ENCODE peak calls at places on chromosome 7, in nine cellular contexts. One of them, this sample, is unnamed.

GRCh38 chr7:140225562-140226249 is 48.9 kb upstream of the KDM7A start:
- DNase-seq in EH: no peak
- DNase-seq in HL-60: no peak
- DNase-seq in stimulated activated CD4-positive, alpha-beta T cell treated with anti-CD3 and anti-CD28 coated beads, Interleukin-4, amount 100 ng/mL, for 1 hour: no peak
- DNase-seq in cardiac muscle cell: no peak
- DNase-seq in progenitor cell of endocrine pancreas: no peak
- DNase-seq in brain microvascular endothelial cell: no peak
- DNase-seq in activated T-cell treated with anti-CD3 and anti-CD28 coated beads, Interleukin-2, amount 50 U/mL, for 72 hours: no peak
- DNase-seq in A549: no peak
- DNase-seq in this sample: no peak

GRCh38 chr7:117781707-117782106 is 91.5 kb downstream of the CTTNBP2 start:
- DNase-seq in EH: no peak
- DNase-seq in HL-60: no peak
- DNase-seq in stimulated activated CD4-positive, alpha-beta T cell treated with anti-CD3 and anti-CD28 coated beads, Interleukin-4, amount 100 ng/mL, for 1 hour: no peak
- DNase-seq in cardiac muscle cell: no peak
- DNase-seq in progenitor cell of endocrine pancreas: no peak
- DNase-seq in brain microvascular endothelial cell: peak
- DNase-seq in activated T-cell treated with anti-CD3 and anti-CD28 coated beads, Interleukin-2, amount 50 U/mL, for 72 hours: no peak
- DNase-seq in A549: no peak
- DNase-seq in this sample: no peak

GRCh38 chr7:93476491-93477344 is 97.8 kb downstream of the CALCR start:
- DNase-seq in EH: no peak
- DNase-seq in HL-60: no peak
- DNase-seq in stimulated activated CD4-positive, alpha-beta T cell treated with anti-CD3 and anti-CD28 coated beads, Interleukin-4, amount 100 ng/mL, for 1 hour: no peak
- DNase-seq in cardiac muscle cell: no peak
- DNase-seq in progenitor cell of endocrine pancreas: no peak
- DNase-seq in brain microvascular endothelial cell: no peak
- DNase-seq in activated T-cell treated with anti-CD3 and anti-CD28 coated beads, Interleukin-2, amount 50 U/mL, for 72 hours: no peak
- DNase-seq in A549: no peak
- DNase-seq in this sample: no peak

GRCh38 chr7:595621-596010 is 76.0 kb upstream of the PDGFA start:
- DNase-seq in EH: no peak
- DNase-seq in HL-60: no peak
- DNase-seq in stimulated activated CD4-positive, alpha-beta T cell treated with anti-CD3 and anti-CD28 coated beads, Interleukin-4, amount 100 ng/mL, for 1 hour: no peak
- DNase-seq in cardiac muscle cell: no peak
- DNase-seq in progenitor cell of endocrine pancreas: no peak
- DNase-seq in brain microvascular endothelial cell: no peak
- DNase-seq in activated T-cell treated with anti-CD3 and anti-CD28 coated beads, Interleukin-2, amount 50 U/mL, for 72 hours: no peak
- DNase-seq in A549: no peak
- DNase-seq in this sample: no peak

GRCh38 chr7:105209870-105210269 is 178.9 kb downstream of the SRPK2 start:
- DNase-seq in EH: no peak
- DNase-seq in HL-60: no peak
- DNase-seq in stimulated activated CD4-positive, alpha-beta T cell treated with anti-CD3 and anti-CD28 coated beads, Interleukin-4, amount 100 ng/mL, for 1 hour: no peak
- DNase-seq in cardiac muscle cell: no peak
- DNase-seq in progenitor cell of endocrine pancreas: no peak
- DNase-seq in brain microvascular endothelial cell: no peak
- DNase-seq in activated T-cell treated with anti-CD3 and anti-CD28 coated beads, Interleukin-2, amount 50 U/mL, for 72 hours: no peak
- DNase-seq in A549: no peak
- DNase-seq in this sample: no peak

GRCh38 chr7:55571534-55572377 is 546 bp downstream of the VOPP1 start:
- DNase-seq in EH: peak
- DNase-seq in HL-60: peak
- DNase-seq in stimulated activated CD4-positive, alpha-beta T cell treated with anti-CD3 and anti-CD28 coated beads, Interleukin-4, amount 100 ng/mL, for 1 hour: peak
- DNase-seq in cardiac muscle cell: peak
- DNase-seq in progenitor cell of endocrine pancreas: peak
- DNase-seq in brain microvascular endothelial cell: peak
- DNase-seq in activated T-cell treated with anti-CD3 and anti-CD28 coated beads, Interleukin-2, amount 50 U/mL, for 72 hours: peak
- DNase-seq in A549: peak
- DNase-seq in this sample: peak

GRCh38 chr7:5283421-5284303 is 919 bp downstream of the SLC29A4 start:
- DNase-seq in EH: peak
- DNase-seq in HL-60: no peak
- DNase-seq in stimulated activated CD4-positive, alpha-beta T cell treated with anti-CD3 and anti-CD28 coated beads, Interleukin-4, amount 100 ng/mL, for 1 hour: no peak
- DNase-seq in cardiac muscle cell: no peak
- DNase-seq in progenitor cell of endocrine pancreas: no peak
- DNase-seq in brain microvascular endothelial cell: no peak
- DNase-seq in activated T-cell treated with anti-CD3 and anti-CD28 coated beads, Interleukin-2, amount 50 U/mL, for 72 hours: no peak
- DNase-seq in A549: peak
- DNase-seq in this sample: peak

GRCh38 chr7:25519962-25520562 is 291.8 kb upstream of the NPVF start:
- DNase-seq in EH: no peak
- DNase-seq in HL-60: no peak
- DNase-seq in stimulated activated CD4-positive, alpha-beta T cell treated with anti-CD3 and anti-CD28 coated beads, Interleukin-4, amount 100 ng/mL, for 1 hour: no peak
- DNase-seq in cardiac muscle cell: no peak
- DNase-seq in progenitor cell of endocrine pancreas: no peak
- DNase-seq in brain microvascular endothelial cell: no peak
- DNase-seq in activated T-cell treated with anti-CD3 and anti-CD28 coated beads, Interleukin-2, amount 50 U/mL, for 72 hours: no peak
- DNase-seq in A549: no peak
- DNase-seq in this sample: no peak

GRCh38 chr7:43112941-43113621 is 634 bp downstream of the HECW1 start:
- DNase-seq in EH: peak
- DNase-seq in HL-60: no peak
- DNase-seq in stimulated activated CD4-positive, alpha-beta T cell treated with anti-CD3 and anti-CD28 coated beads, Interleukin-4, amount 100 ng/mL, for 1 hour: no peak
- DNase-seq in cardiac muscle cell: peak
- DNase-seq in progenitor cell of endocrine pancreas: peak
- DNase-seq in brain microvascular endothelial cell: peak
- DNase-seq in activated T-cell treated with anti-CD3 and anti-CD28 coated beads, Interleukin-2, amount 50 U/mL, for 72 hours: peak
- DNase-seq in A549: peak
- DNase-seq in this sample: no peak

GRCh38 chr7:28536259-28536658 is 123.9 kb downstream of the CREB5 start:
- DNase-seq in EH: peak
- DNase-seq in HL-60: no peak
- DNase-seq in stimulated activated CD4-positive, alpha-beta T cell treated with anti-CD3 and anti-CD28 coated beads, Interleukin-4, amount 100 ng/mL, for 1 hour: no peak
- DNase-seq in cardiac muscle cell: peak
- DNase-seq in progenitor cell of endocrine pancreas: no peak
- DNase-seq in brain microvascular endothelial cell: peak
- DNase-seq in activated T-cell treated with anti-CD3 and anti-CD28 coated beads, Interleukin-2, amount 50 U/mL, for 72 hours: no peak
- DNase-seq in A549: no peak
- DNase-seq in this sample: no peak

GRCh38 chr7:39761435-39761834 is 138.1 kb downstream of the RALA start:
- DNase-seq in EH: no peak
- DNase-seq in HL-60: no peak
- DNase-seq in stimulated activated CD4-positive, alpha-beta T cell treated with anti-CD3 and anti-CD28 coated beads, Interleukin-4, amount 100 ng/mL, for 1 hour: no peak
- DNase-seq in cardiac muscle cell: no peak
- DNase-seq in progenitor cell of endocrine pancreas: no peak
- DNase-seq in brain microvascular endothelial cell: no peak
- DNase-seq in activated T-cell treated with anti-CD3 and anti-CD28 coated beads, Interleukin-2, amount 50 U/mL, for 72 hours: no peak
- DNase-seq in A549: no peak
- DNase-seq in this sample: no peak

GRCh38 chr7:151192002-151192539 is 5.0 kb upstream of the ASB10 start:
- DNase-seq in EH: no peak
- DNase-seq in HL-60: no peak
- DNase-seq in stimulated activated CD4-positive, alpha-beta T cell treated with anti-CD3 and anti-CD28 coated beads, Interleukin-4, amount 100 ng/mL, for 1 hour: no peak
- DNase-seq in cardiac muscle cell: no peak
- DNase-seq in progenitor cell of endocrine pancreas: no peak
- DNase-seq in brain microvascular endothelial cell: no peak
- DNase-seq in activated T-cell treated with anti-CD3 and anti-CD28 coated beads, Interleukin-2, amount 50 U/mL, for 72 hours: no peak
- DNase-seq in A549: no peak
- DNase-seq in this sample: no peak

GRCh38 chr7:148144827-148145226 is 445.7 kb upstream of the C7orf33 start:
- DNase-seq in EH: no peak
- DNase-seq in HL-60: no peak
- DNase-seq in stimulated activated CD4-positive, alpha-beta T cell treated with anti-CD3 and anti-CD28 coated beads, Interleukin-4, amount 100 ng/mL, for 1 hour: no peak
- DNase-seq in cardiac muscle cell: no peak
- DNase-seq in progenitor cell of endocrine pancreas: no peak
- DNase-seq in brain microvascular endothelial cell: no peak
- DNase-seq in activated T-cell treated with anti-CD3 and anti-CD28 coated beads, Interleukin-2, amount 50 U/mL, for 72 hours: no peak
- DNase-seq in A549: no peak
- DNase-seq in this sample: no peak

GRCh38 chr7:516606-517456 is 2.8 kb downstream of the PDGFA start:
- DNase-seq in EH: peak
- DNase-seq in HL-60: no peak
- DNase-seq in stimulated activated CD4-positive, alpha-beta T cell treated with anti-CD3 and anti-CD28 coated beads, Interleukin-4, amount 100 ng/mL, for 1 hour: peak
- DNase-seq in cardiac muscle cell: peak
- DNase-seq in progenitor cell of endocrine pancreas: no peak
- DNase-seq in brain microvascular endothelial cell: peak
- DNase-seq in activated T-cell treated with anti-CD3 and anti-CD28 coated beads, Interleukin-2, amount 50 U/mL, for 72 hours: peak
- DNase-seq in A549: peak
- DNase-seq in this sample: peak

GRCh38 chr7:50595538-50596102 is 30.4 kb upstream of the DDC start:
- DNase-seq in EH: peak
- DNase-seq in HL-60: no peak
- DNase-seq in stimulated activated CD4-positive, alpha-beta T cell treated with anti-CD3 and anti-CD28 coated beads, Interleukin-4, amount 100 ng/mL, for 1 hour: no peak
- DNase-seq in cardiac muscle cell: peak
- DNase-seq in progenitor cell of endocrine pancreas: no peak
- DNase-seq in brain microvascular endothelial cell: peak
- DNase-seq in activated T-cell treated with anti-CD3 and anti-CD28 coated beads, Interleukin-2, amount 50 U/mL, for 72 hours: no peak
- DNase-seq in A549: no peak
- DNase-seq in this sample: peak

GRCh38 chr7:101121996-101122932 is 4.6 kb upstream of the SERPINE1 start:
- DNase-seq in EH: peak
- DNase-seq in HL-60: no peak
- DNase-seq in stimulated activated CD4-positive, alpha-beta T cell treated with anti-CD3 and anti-CD28 coated beads, Interleukin-4, amount 100 ng/mL, for 1 hour: no peak
- DNase-seq in cardiac muscle cell: peak
- DNase-seq in progenitor cell of endocrine pancreas: no peak
- DNase-seq in brain microvascular endothelial cell: peak
- DNase-seq in activated T-cell treated with anti-CD3 and anti-CD28 coated beads, Interleukin-2, amount 50 U/mL, for 72 hours: no peak
- DNase-seq in A549: peak
- DNase-seq in this sample: peak

GRCh38 chr7:133662276-133662675 is 409.4 kb downstream of the EXOC4 start:
- DNase-seq in EH: no peak
- DNase-seq in HL-60: no peak
- DNase-seq in stimulated activated CD4-positive, alpha-beta T cell treated with anti-CD3 and anti-CD28 coated beads, Interleukin-4, amount 100 ng/mL, for 1 hour: no peak
- DNase-seq in cardiac muscle cell: no peak
- DNase-seq in progenitor cell of endocrine pancreas: no peak
- DNase-seq in brain microvascular endothelial cell: no peak
- DNase-seq in activated T-cell treated with anti-CD3 and anti-CD28 coated beads, Interleukin-2, amount 50 U/mL, for 72 hours: no peak
- DNase-seq in A549: no peak
- DNase-seq in this sample: no peak

GRCh38 chr7:19215421-19215820 is 70.2 kb upstream of the FERD3L start:
- DNase-seq in EH: peak
- DNase-seq in HL-60: no peak
- DNase-seq in stimulated activated CD4-positive, alpha-beta T cell treated with anti-CD3 and anti-CD28 coated beads, Interleukin-4, amount 100 ng/mL, for 1 hour: no peak
- DNase-seq in cardiac muscle cell: no peak
- DNase-seq in progenitor cell of endocrine pancreas: no peak
- DNase-seq in brain microvascular endothelial cell: peak
- DNase-seq in activated T-cell treated with anti-CD3 and anti-CD28 coated beads, Interleukin-2, amount 50 U/mL, for 72 hours: no peak
- DNase-seq in A549: no peak
- DNase-seq in this sample: no peak

GRCh38 chr7:140625908-140626868 is 14.4 kb downstream of the DENND2A start:
- DNase-seq in EH: peak
- DNase-seq in HL-60: no peak
- DNase-seq in stimulated activated CD4-positive, alpha-beta T cell treated with anti-CD3 and anti-CD28 coated beads, Interleukin-4, amount 100 ng/mL, for 1 hour: no peak
- DNase-seq in cardiac muscle cell: peak
- DNase-seq in progenitor cell of endocrine pancreas: no peak
- DNase-seq in brain microvascular endothelial cell: peak
- DNase-seq in activated T-cell treated with anti-CD3 and anti-CD28 coated beads, Interleukin-2, amount 50 U/mL, for 72 hours: no peak
- DNase-seq in A549: peak
- DNase-seq in this sample: peak

GRCh38 chr7:27600247-27600646 is 62.4 kb downstream of the HIBADH start:
- DNase-seq in EH: peak
- DNase-seq in HL-60: no peak
- DNase-seq in stimulated activated CD4-positive, alpha-beta T cell treated with anti-CD3 and anti-CD28 coated beads, Interleukin-4, amount 100 ng/mL, for 1 hour: no peak
- DNase-seq in cardiac muscle cell: no peak
- DNase-seq in progenitor cell of endocrine pancreas: no peak
- DNase-seq in brain microvascular endothelial cell: no peak
- DNase-seq in activated T-cell treated with anti-CD3 and anti-CD28 coated beads, Interleukin-2, amount 50 U/mL, for 72 hours: no peak
- DNase-seq in A549: no peak
- DNase-seq in this sample: no peak

GRCh38 chr7:5064391-5065106 is 18.9 kb downstream of the RBAK start:
- DNase-seq in EH: peak
- DNase-seq in HL-60: no peak
- DNase-seq in stimulated activated CD4-positive, alpha-beta T cell treated with anti-CD3 and anti-CD28 coated beads, Interleukin-4, amount 100 ng/mL, for 1 hour: no peak
- DNase-seq in cardiac muscle cell: no peak
- DNase-seq in progenitor cell of endocrine pancreas: no peak
- DNase-seq in brain microvascular endothelial cell: no peak
- DNase-seq in activated T-cell treated with anti-CD3 and anti-CD28 coated beads, Interleukin-2, amount 50 U/mL, for 72 hours: no peak
- DNase-seq in A549: no peak
- DNase-seq in this sample: no peak

GRCh38 chr7:64878684-64879083 is 24.4 kb upstream of the ZNF273 start:
- DNase-seq in EH: peak
- DNase-seq in HL-60: no peak
- DNase-seq in stimulated activated CD4-positive, alpha-beta T cell treated with anti-CD3 and anti-CD28 coated beads, Interleukin-4, amount 100 ng/mL, for 1 hour: no peak
- DNase-seq in cardiac muscle cell: no peak
- DNase-seq in progenitor cell of endocrine pancreas: no peak
- DNase-seq in brain microvascular endothelial cell: no peak
- DNase-seq in activated T-cell treated with anti-CD3 and anti-CD28 coated beads, Interleukin-2, amount 50 U/mL, for 72 hours: no peak
- DNase-seq in A549: no peak
- DNase-seq in this sample: no peak